ENCODE peak calls at places on chromosomes 5 and 9, in four cellular contexts. V is COLO829, N is head of caudate nucleus, P is left kidney. X is an unnamed sample.

GRCh38 chr9:110536802-110537201 is 42.7 kb downstream of the SVEP1 start:
- DNase-seq in N (no peak), V (no peak), P (no peak), X (no peak)

GRCh38 chr5:87099246-87099914 is 168.3 kb upstream of the RASA1 start:
- DNase-seq in N (no peak), P (no peak), V (no peak), X (no peak)

GRCh38 chr5:149002761-149003689 is 59.8 kb downstream of the SH3TC2 start:
- DNase-seq in N (no peak), V (no peak), P (no peak), X (peak)

GRCh38 chr5:73135429-73136276 is 15.3 kb downstream of the TMEM171 start:
- DNase-seq in V (no peak), P (peak), N (no peak), X (peak)

GRCh38 chr5:158061451-158061850 is 202.5 kb upstream of the CLINT1 start:
- DNase-seq in N (no peak), P (no peak), V (no peak), X (no peak)

GRCh38 chr5:111223086-111223789 is 946 bp upstream of the CAMK4 start:
- DNase-seq in P (no peak), V (no peak), N (no peak), X (no peak)

GRCh38 chr9:92059045-92059444 is 56.2 kb downstream of the SPTLC1 start:
- DNase-seq in N (no peak), P (no peak), V (no peak), X (no peak)

GRCh38 chr9:131799177-131799823 is 59.4 kb upstream of the RAPGEF1 start:
- DNase-seq in V (peak), P (peak), N (peak), X (peak)

GRCh38 chr9:35736201-35736633 is 3.8 kb downstream of the CREB3 start:
- DNase-seq in P (peak), N (peak), V (peak), X (peak)

GRCh38 chr5:137629646-137630045 is 106.2 kb downstream of the KLHL3 start:
- DNase-seq in P (peak), N (no peak), V (peak), X (peak)

GRCh38 chr9:135146766-135147472 is 59.5 kb downstream of the OLFM1 start:
- DNase-seq in N (no peak), P (peak), V (no peak), X (no peak)

GRCh38 chr9:129514891-129515290 is 106.0 kb downstream of the C9orf50 start:
- DNase-seq in V (no peak), N (no peak), P (no peak), X (no peak)

GRCh38 chr5:142426129-142426641 is 101.4 kb upstream of the SPRY4 start:
- DNase-seq in N (no peak), V (no peak), P (no peak), X (no peak)

GRCh38 chr5:175344331-175345200 is 99.4 kb downstream of the DRD1 start:
- DNase-seq in V (peak), P (no peak), N (no peak), X (no peak)

GRCh38 chr5:80697100-80697499 is 42.3 kb upstream of the DHFR start:
- DNase-seq in V (no peak), P (no peak), N (no peak), X (no peak)

GRCh38 chr5:91643796-91644195 is 260.7 kb upstream of the ARRDC3 start:
- DNase-seq in V (no peak), N (no peak), P (peak), X (no peak)

X was measured in renal cortical epithelial cell.